ENCODE peak calls at places on chromosomes 2 and 18, in seven cellular contexts. D is SJSA1; J is heart left ventricle; R is CD8-positive, alpha-beta T cell; A is GM23338; M is right cardiac atrium; P is colonic mucosa. Z is an unnamed sample.

GRCh38 chr2:200022511-200022910 is 67.1 kb downstream of the MAIP1 start:
- DNase-seq in D (no peak), J (no peak), R (no peak), A (no peak), M (no peak), P (no peak), Z (no peak)

GRCh38 chr2:188979730-188980123 is 5.6 kb downstream of the COL3A1 start:
- DNase-seq in D (no peak), J (no peak), R (no peak), A (no peak), M (no peak), P (no peak), Z (no peak)

GRCh38 chr2:50391553-50391952 is 640.4 kb downstream of the NRXN1 start:
- DNase-seq in D (no peak), J (no peak), R (no peak), A (no peak), M (no peak), P (no peak), Z (no peak)

GRCh38 chr2:196208915-196209314 is 37.5 kb upstream of the STK17B start:
- DNase-seq in D (no peak), J (no peak), R (no peak), A (no peak), M (no peak), P (no peak), Z (no peak)

GRCh38 chr2:44126106-44126797 is 42.4 kb upstream of the PPM1B start:
- DNase-seq in D (no peak), J (no peak), R (no peak), A (no peak), M (no peak), P (no peak), Z (no peak)

GRCh38 chr2:217095511-217096205 is 235.8 kb upstream of the TNP1 start:
- DNase-seq in D (no peak), J (no peak), R (no peak), A (no peak), M (no peak), P (no peak), Z (no peak)

GRCh38 chr2:8906208-8906607 is 68.8 kb upstream of the KIDINS220 start:
- DNase-seq in D (no peak), J (no peak), R (no peak), A (no peak), M (no peak), P (peak), Z (no peak)

GRCh38 chr2:165440367-165440766 is 29.1 kb upstream of the CSRNP3 start:
- DNase-seq in D (no peak), J (no peak), R (no peak), A (no peak), M (no peak), P (no peak), Z (no peak)

GRCh38 chr2:66021296-66021695 is 413.6 kb upstream of the MEIS1 start:
- DNase-seq in D (no peak), J (no peak), R (no peak), A (no peak), M (no peak), P (no peak), Z (no peak)

GRCh38 chr2:234686088-234686890 is 189.4 kb upstream of the ARL4C start:
- DNase-seq in D (peak), J (no peak), R (no peak), A (peak), M (no peak), P (no peak), Z (no peak)

GRCh38 chr2:239602290-239603282 is 201.8 kb upstream of the HDAC4 start:
- DNase-seq in D (no peak), J (no peak), R (no peak), A (no peak), M (peak), P (peak), Z (no peak)

GRCh38 chr2:128408349-128409305 is 90.0 kb upstream of the HS6ST1 start:
- DNase-seq in D (peak), J (no peak), R (no peak), A (no peak), M (no peak), P (no peak), Z (no peak)

GRCh38 chr2:128310761-128311160 is 7.9 kb downstream of the HS6ST1 start:
- DNase-seq in D (no peak), J (no peak), R (no peak), A (no peak), M (no peak), P (peak), Z (no peak)

GRCh38 chr2:173199303-173199702 is 123.7 kb downstream of the MAP3K20 start:
- DNase-seq in D (no peak), J (no peak), R (no peak), A (no peak), M (no peak), P (no peak), Z (no peak)

GRCh38 chr18:70372450-70373061 is 83.7 kb downstream of the SOCS6 start:
- DNase-seq in D (no peak), J (no peak), R (no peak), A (no peak), M (no peak), P (no peak), Z (no peak)

GRCh38 chr2:71789556-71790219 is 336.3 kb downstream of the DYSF start:
- DNase-seq in D (no peak), J (no peak), R (no peak), A (peak), M (no peak), P (no peak), Z (no peak)

GRCh38 chr2:85481818-85482777 is 56.9 kb upstream of the MAT2A start:
- DNase-seq in D (no peak), J (no peak), R (no peak), A (no peak), M (no peak), P (no peak), Z (no peak)

GRCh38 chr2:70607121-70607551 is 53.5 kb upstream of the TGFA start:
- DNase-seq in D (no peak), J (no peak), R (no peak), A (no peak), M (no peak), P (no peak), Z (peak)

GRCh38 chr18:56353676-56354260 is 284.6 kb downstream of the TXNL1 start:
- DNase-seq in D (no peak), J (no peak), R (no peak), A (no peak), M (no peak), P (no peak), Z (no peak)

GRCh38 chr2:235230809-235231601 is 262.8 kb upstream of the AGAP1 start:
- DNase-seq in D (no peak), J (no peak), R (no peak), A (no peak), M (peak), P (no peak), Z (no peak)

GRCh38 chr2:236862526-236862925 is 223.2 kb upstream of the COPS8 start:
- DNase-seq in D (no peak), J (no peak), R (no peak), A (no peak), M (no peak), P (no peak), Z (no peak)

GRCh38 chr18:3458378-3458777 is 8.4 kb downstream of the TGIF1 start:
- DNase-seq in D (no peak), J (no peak), R (no peak), A (no peak), M (no peak), P (no peak), Z (no peak)

GRCh38 chr18:63158676-63159291 is 160.8 kb downstream of the BCL2 start:
- DNase-seq in D (no peak), J (no peak), R (no peak), A (no peak), M (no peak), P (no peak), Z (no peak)

GRCh38 chr2:63104482-63104881 is 53.9 kb downstream of the OTX1 start:
- DNase-seq in D (no peak), J (no peak), R (no peak), A (no peak), M (no peak), P (no peak), Z (no peak)

GRCh38 chr2:226963528-226963927 is 127.7 kb downstream of the RHBDD1 start:
- DNase-seq in D (no peak), J (no peak), R (no peak), A (no peak), M (no peak), P (no peak), Z (no peak)

DNA sequence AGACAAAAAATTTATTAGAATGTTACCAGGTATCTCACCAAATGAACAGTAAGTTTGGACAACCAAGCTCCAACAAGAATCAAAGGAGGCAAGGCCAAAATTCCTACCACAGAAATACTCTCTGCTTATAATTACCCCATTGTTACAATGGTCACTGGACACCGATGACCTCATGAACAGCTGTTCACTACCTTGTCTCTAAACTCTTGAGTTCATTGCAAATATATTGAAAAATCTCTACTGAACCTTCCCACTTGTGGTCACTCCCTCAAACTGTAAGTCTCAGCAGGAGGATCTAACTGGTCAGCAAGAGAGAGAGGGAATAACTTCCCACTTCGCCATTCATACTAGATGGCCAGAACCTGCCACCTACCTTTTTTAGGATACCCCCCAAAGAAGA is 50.0 kb downstream of the ERBB4 start:
- DNase-seq in D (no peak), J (no peak), R (no peak), A (no peak), M (no peak), P (no peak), Z (no peak)
- H3K27ac ChIP-seq in D (no peak), J (no peak), R (no peak), A (no peak), M (no peak), P (no peak), Z (no peak)

GRCh38 chr2:110725859-110726258 is 6.5 kb upstream of the ACOXL start:
- DNase-seq in D (no peak), J (no peak), R (no peak), A (no peak), M (no peak), P (no peak), Z (no peak)

GRCh38 chr2:110725370-110725769 is 7.0 kb upstream of the ACOXL start:
- DNase-seq in D (no peak), J (no peak), R (no peak), A (no peak), M (no peak), P (no peak), Z (no peak)

GRCh38 chr2:110727923-110728322 is 4.5 kb upstream of the ACOXL start:
- DNase-seq in D (no peak), J (no peak), R (no peak), A (no peak), M (no peak), P (no peak), Z (no peak)

GRCh38 chr2:110726285-110726684 is 6.1 kb upstream of the ACOXL start:
- DNase-seq in D (no peak), J (no peak), R (no peak), A (no peak), M (no peak), P (no peak), Z (no peak)

DNA sequence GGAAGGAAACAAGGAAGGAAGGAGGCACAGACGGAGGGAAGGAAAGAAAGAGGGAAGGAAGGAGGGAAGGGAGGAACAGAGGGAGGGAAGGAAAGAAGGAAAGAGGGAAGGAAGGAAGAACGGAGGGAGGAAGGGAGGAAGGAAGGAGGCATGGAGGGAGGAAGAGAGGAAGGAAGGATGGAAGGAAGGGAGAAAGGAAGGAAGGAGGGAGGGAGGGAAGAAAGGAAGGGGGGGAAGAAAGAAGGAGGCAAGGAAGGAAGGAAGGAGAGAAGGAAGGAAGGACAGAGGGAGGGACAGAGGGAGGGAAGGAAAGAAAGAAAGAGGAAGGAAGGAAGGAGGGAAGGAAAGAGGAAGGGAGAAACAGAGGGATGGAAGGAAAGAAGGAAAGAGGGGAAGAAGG is 7.6 kb upstream of the ACOXL start:
- DNase-seq in D (no peak), J (no peak), R (no peak), A (no peak), M (no peak), P (no peak), Z (no peak)
- H3K27ac ChIP-seq in D (no peak), J (no peak), R (no peak), A (no peak), M (no peak), P (no peak), Z (no peak)

GRCh38 chr18:49047540-49047939 is 96.8 kb upstream of the SMAD7 start:
- DNase-seq in D (no peak), J (no peak), R (no peak), A (peak), M (no peak), P (no peak), Z (no peak)

GRCh38 chr18:49050462-49050861 is 99.7 kb upstream of the SMAD7 start:
- DNase-seq in D (no peak), J (no peak), R (no peak), A (no peak), M (no peak), P (no peak), Z (no peak)

GRCh38 chr18:49046125-49046524 is 95.4 kb upstream of the SMAD7 start:
- DNase-seq in D (no peak), J (no peak), R (no peak), A (no peak), M (no peak), P (no peak), Z (no peak)

GRCh38 chr18:49045585-49045984 is 94.8 kb upstream of the SMAD7 start:
- DNase-seq in D (no peak), J (no peak), R (no peak), A (peak), M (no peak), P (no peak), Z (no peak)

GRCh38 chr18:49048361-49048760 is 97.6 kb upstream of the SMAD7 start:
- DNase-seq in D (peak), J (no peak), R (no peak), A (no peak), M (no peak), P (no peak), Z (no peak)
- H3K27ac ChIP-seq in D (peak), J (no peak), R (no peak), A (no peak), M (no peak), P (no peak), Z (no peak)

GRCh38 chr2:176554107-176555048 is 285.1 kb downstream of the MTX2 start:
- DNase-seq in D (peak), J (peak), R (no peak), A (peak), M (no peak), P (peak), Z (peak)
- H3K27ac ChIP-seq in D (peak), J (peak), R (no peak), A (no peak), M (peak), P (peak), Z (no peak)

GRCh38 chr2:207892676-207893402 is 123.1 kb upstream of the FZD5 start:
- DNase-seq in D (no peak), J (no peak), R (no peak), A (no peak), M (no peak), P (no peak), Z (no peak)
- H3K27ac ChIP-seq in D (no peak), J (no peak), R (no peak), A (no peak), M (peak), P (no peak), Z (peak)

GRCh38 chr2:32277363-32277673 is 386 bp upstream of the YIPF4 start:
- DNase-seq in D (no peak), J (no peak), R (no peak), A (no peak), M (no peak), P (no peak), Z (no peak)
- H3K27ac ChIP-seq in D (peak), J (peak), R (peak), A (peak), M (peak), P (peak), Z (peak)

GRCh38 chr2:10078001-10078400 is 2.2 kb downstream of the CYS1 start:
- DNase-seq in D (no peak), J (no peak), R (no peak), A (no peak), M (no peak), P (no peak), Z (no peak)

GRCh38 chr2:10079192-10079930 is 850 bp downstream of the CYS1 start:
- DNase-seq in D (peak), J (peak), R (no peak), A (peak), M (peak), P (no peak), Z (no peak)

GRCh38 chr2:10076988-10077527 is 3.2 kb downstream of the CYS1 start:
- DNase-seq in D (no peak), J (no peak), R (no peak), A (no peak), M (no peak), P (no peak), Z (no peak)

GRCh38 chr2:10079931-10080535 is at the start of gene CYS1:
- DNase-seq in D (no peak), J (peak), R (no peak), A (peak), M (peak), P (no peak), Z (no peak)

GRCh38 chr2:10078704-10079191 is 1.5 kb downstream of the CYS1 start:
- DNase-seq in D (no peak), J (no peak), R (no peak), A (no peak), M (no peak), P (no peak), Z (no peak)
- H3K27ac ChIP-seq in D (peak), J (peak), R (no peak), A (no peak), M (peak), P (peak), Z (peak)

Z was measured in substantia nigra.